ENCODE peak calls at places on chromosomes 2 and 18, in eight cellular contexts. One of them, this sample, is unnamed.

GRCh38 chr18:51621103-51621969 is 423.9 kb upstream of the MEX3C start:
- DNase-seq in choroid plexus epithelial cell: peak
- DNase-seq in heart left ventricle: peak
- DNase-seq in AG04450: no peak
- DNase-seq in sigmoid colon: no peak
- DNase-seq in omental fat pad: peak
- DNase-seq in GM12864: peak
- DNase-seq in heart right ventricle: peak
- DNase-seq in this sample: peak

GRCh38 chr18:60982958-60983357 is 350.3 kb upstream of the CDH20 start:
- DNase-seq in choroid plexus epithelial cell: no peak
- DNase-seq in heart left ventricle: no peak
- DNase-seq in AG04450: no peak
- DNase-seq in sigmoid colon: no peak
- DNase-seq in omental fat pad: no peak
- DNase-seq in GM12864: no peak
- DNase-seq in heart right ventricle: no peak
- DNase-seq in this sample: no peak

GRCh38 chr2:96098900-96099590 is 17.3 kb downstream of the ADRA2B start:
- DNase-seq in choroid plexus epithelial cell: no peak
- DNase-seq in heart left ventricle: peak
- DNase-seq in AG04450: no peak
- DNase-seq in sigmoid colon: peak
- DNase-seq in omental fat pad: peak
- DNase-seq in GM12864: no peak
- DNase-seq in heart right ventricle: peak
- DNase-seq in this sample: no peak

GRCh38 chr2:104378853-104379374 is 475.0 kb upstream of the POU3F3 start:
- DNase-seq in choroid plexus epithelial cell: peak
- DNase-seq in heart left ventricle: no peak
- DNase-seq in AG04450: no peak
- DNase-seq in sigmoid colon: no peak
- DNase-seq in omental fat pad: no peak
- DNase-seq in GM12864: no peak
- DNase-seq in heart right ventricle: peak
- DNase-seq in this sample: no peak

GRCh38 chr2:59025157-59025757 is 784.1 kb upstream of the FANCL start:
- DNase-seq in choroid plexus epithelial cell: peak
- DNase-seq in heart left ventricle: no peak
- DNase-seq in AG04450: no peak
- DNase-seq in sigmoid colon: no peak
- DNase-seq in omental fat pad: no peak
- DNase-seq in GM12864: no peak
- DNase-seq in heart right ventricle: no peak
- DNase-seq in this sample: peak

GRCh38 chr2:173814306-173814705 is 150.9 kb downstream of the SP3 start:
- DNase-seq in choroid plexus epithelial cell: no peak
- DNase-seq in heart left ventricle: no peak
- DNase-seq in AG04450: no peak
- DNase-seq in sigmoid colon: no peak
- DNase-seq in omental fat pad: no peak
- DNase-seq in GM12864: no peak
- DNase-seq in heart right ventricle: no peak
- DNase-seq in this sample: no peak

GRCh38 chr18:28147674-28148171 is 29.2 kb downstream of the CDH2 start:
- DNase-seq in choroid plexus epithelial cell: peak
- DNase-seq in heart left ventricle: no peak
- DNase-seq in AG04450: peak
- DNase-seq in sigmoid colon: no peak
- DNase-seq in omental fat pad: no peak
- DNase-seq in GM12864: no peak
- DNase-seq in heart right ventricle: no peak
- DNase-seq in this sample: peak

GRCh38 chr18:33356735-33357134 is 83.8 kb downstream of the CCDC178 start:
- DNase-seq in choroid plexus epithelial cell: no peak
- DNase-seq in heart left ventricle: no peak
- DNase-seq in AG04450: no peak
- DNase-seq in sigmoid colon: no peak
- DNase-seq in omental fat pad: no peak
- DNase-seq in GM12864: no peak
- DNase-seq in heart right ventricle: no peak
- DNase-seq in this sample: no peak

GRCh38 chr2:71611247-71611646 is 157.9 kb downstream of the DYSF start:
- DNase-seq in choroid plexus epithelial cell: no peak
- DNase-seq in heart left ventricle: no peak
- DNase-seq in AG04450: no peak
- DNase-seq in sigmoid colon: peak
- DNase-seq in omental fat pad: peak
- DNase-seq in GM12864: no peak
- DNase-seq in heart right ventricle: no peak
- DNase-seq in this sample: no peak

GRCh38 chr18:41073372-41073954 is 881.6 kb upstream of the PIK3C3 start:
- DNase-seq in choroid plexus epithelial cell: peak
- DNase-seq in heart left ventricle: no peak
- DNase-seq in AG04450: no peak
- DNase-seq in sigmoid colon: no peak
- DNase-seq in omental fat pad: no peak
- DNase-seq in GM12864: no peak
- DNase-seq in heart right ventricle: no peak
- DNase-seq in this sample: peak

GRCh38 chr2:38653715-38654494 is 12.0 kb upstream of the GALM start:
- DNase-seq in choroid plexus epithelial cell: no peak
- DNase-seq in heart left ventricle: no peak
- DNase-seq in AG04450: no peak
- DNase-seq in sigmoid colon: no peak
- DNase-seq in omental fat pad: no peak
- DNase-seq in GM12864: no peak
- DNase-seq in heart right ventricle: no peak
- DNase-seq in this sample: no peak

GRCh38 chr2:241905716-241906376 is 36.3 kb downstream of the RTP5 start:
- DNase-seq in choroid plexus epithelial cell: no peak
- DNase-seq in heart left ventricle: no peak
- DNase-seq in AG04450: no peak
- DNase-seq in sigmoid colon: no peak
- DNase-seq in omental fat pad: no peak
- DNase-seq in GM12864: no peak
- DNase-seq in heart right ventricle: no peak
- DNase-seq in this sample: no peak

GRCh38 chr2:179543361-179543901 is 278.8 kb upstream of the SESTD1 start:
- DNase-seq in choroid plexus epithelial cell: peak
- DNase-seq in heart left ventricle: no peak
- DNase-seq in AG04450: no peak
- DNase-seq in sigmoid colon: no peak
- DNase-seq in omental fat pad: no peak
- DNase-seq in GM12864: no peak
- DNase-seq in heart right ventricle: no peak
- DNase-seq in this sample: no peak

GRCh38 chr2:134218414-134218813 is 35.5 kb upstream of the MGAT5 start:
- DNase-seq in choroid plexus epithelial cell: no peak
- DNase-seq in heart left ventricle: no peak
- DNase-seq in AG04450: no peak
- DNase-seq in sigmoid colon: no peak
- DNase-seq in omental fat pad: no peak
- DNase-seq in GM12864: no peak
- DNase-seq in heart right ventricle: no peak
- DNase-seq in this sample: no peak

GRCh38 chr2:9358846-9359245 is 64.5 kb downstream of the ITGB1BP1 start:
- DNase-seq in choroid plexus epithelial cell: no peak
- DNase-seq in heart left ventricle: no peak
- DNase-seq in AG04450: no peak
- DNase-seq in sigmoid colon: no peak
- DNase-seq in omental fat pad: no peak
- DNase-seq in GM12864: no peak
- DNase-seq in heart right ventricle: no peak
- DNase-seq in this sample: no peak

GRCh38 chr2:95345066-95345414 is 47.9 kb downstream of the KCNIP3 start:
- DNase-seq in choroid plexus epithelial cell: no peak
- DNase-seq in heart left ventricle: no peak
- DNase-seq in AG04450: no peak
- DNase-seq in sigmoid colon: no peak
- DNase-seq in omental fat pad: no peak
- DNase-seq in GM12864: no peak
- DNase-seq in heart right ventricle: no peak
- DNase-seq in this sample: no peak

GRCh38 chr2:204026294-204026693 is 89.7 kb downstream of the ICOS start:
- DNase-seq in choroid plexus epithelial cell: no peak
- DNase-seq in heart left ventricle: no peak
- DNase-seq in AG04450: no peak
- DNase-seq in sigmoid colon: no peak
- DNase-seq in omental fat pad: no peak
- DNase-seq in GM12864: no peak
- DNase-seq in heart right ventricle: no peak
- DNase-seq in this sample: no peak
- TF ChIP-seq CTCF in choroid plexus epithelial cell: no peak
- TF ChIP-seq CTCF in heart left ventricle: no peak
- TF ChIP-seq CTCF in AG04450: no peak
- TF ChIP-seq CTCF in sigmoid colon: no peak
- TF ChIP-seq CTCF in omental fat pad: no peak
- TF ChIP-seq CTCF in GM12864: peak
- TF ChIP-seq CTCF in heart right ventricle: no peak
- TF ChIP-seq CTCF in this sample: peak

DNA sequence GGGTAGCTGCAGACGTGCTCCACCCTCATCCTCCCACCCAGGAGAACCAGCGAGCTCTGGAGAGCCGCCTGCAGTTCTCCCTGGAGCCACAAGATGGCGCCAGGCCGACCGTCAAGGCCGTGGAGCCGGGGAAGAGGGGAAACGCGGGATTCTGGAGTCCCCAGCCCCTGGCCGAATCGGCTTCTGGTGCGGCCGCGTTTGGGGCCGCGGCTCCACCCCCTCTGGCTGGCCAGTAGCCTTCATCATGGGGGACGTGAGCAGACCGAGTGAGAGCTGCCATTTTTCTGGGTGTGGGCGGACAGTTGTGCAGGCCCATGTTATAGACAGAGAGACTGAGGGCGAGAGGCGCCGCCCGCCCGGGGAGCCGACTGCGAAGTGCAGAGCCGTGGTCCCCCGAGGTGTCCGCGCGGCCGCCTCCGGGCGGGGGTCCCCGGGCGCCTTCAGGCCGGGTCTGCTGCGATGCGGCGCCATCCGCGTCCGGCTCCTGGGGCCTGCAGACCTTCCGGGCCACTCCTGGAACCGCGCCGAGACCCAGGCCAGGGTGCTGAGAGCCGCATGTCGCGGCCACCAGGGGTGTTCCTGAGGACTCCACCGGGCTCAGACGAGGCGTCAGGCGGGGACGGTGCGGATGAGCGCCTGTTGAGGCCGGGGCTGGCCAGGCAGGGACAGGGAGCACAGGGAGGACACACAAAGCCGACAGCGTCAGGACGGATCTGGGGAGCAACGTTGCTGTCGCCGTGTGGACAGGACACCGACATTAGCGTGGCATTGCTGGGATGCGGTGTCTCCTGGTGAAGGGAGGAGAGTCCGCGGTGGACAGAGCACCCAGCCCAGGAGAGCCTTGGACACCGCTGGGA is 418.2 kb upstream of the HS6ST1 start:
- DNase-seq in choroid plexus epithelial cell: peak
- DNase-seq in heart left ventricle: peak
- DNase-seq in AG04450: peak
- DNase-seq in sigmoid colon: peak
- DNase-seq in omental fat pad: peak
- DNase-seq in GM12864: no peak
- DNase-seq in heart right ventricle: peak
- DNase-seq in this sample: peak
- TF ChIP-seq CTCF in choroid plexus epithelial cell: peak
- TF ChIP-seq CTCF in heart left ventricle: peak
- TF ChIP-seq CTCF in AG04450: peak
- TF ChIP-seq CTCF in sigmoid colon: peak
- TF ChIP-seq CTCF in omental fat pad: peak
- TF ChIP-seq CTCF in GM12864: peak
- TF ChIP-seq CTCF in heart right ventricle: peak
- TF ChIP-seq CTCF in this sample: peak

DNA sequence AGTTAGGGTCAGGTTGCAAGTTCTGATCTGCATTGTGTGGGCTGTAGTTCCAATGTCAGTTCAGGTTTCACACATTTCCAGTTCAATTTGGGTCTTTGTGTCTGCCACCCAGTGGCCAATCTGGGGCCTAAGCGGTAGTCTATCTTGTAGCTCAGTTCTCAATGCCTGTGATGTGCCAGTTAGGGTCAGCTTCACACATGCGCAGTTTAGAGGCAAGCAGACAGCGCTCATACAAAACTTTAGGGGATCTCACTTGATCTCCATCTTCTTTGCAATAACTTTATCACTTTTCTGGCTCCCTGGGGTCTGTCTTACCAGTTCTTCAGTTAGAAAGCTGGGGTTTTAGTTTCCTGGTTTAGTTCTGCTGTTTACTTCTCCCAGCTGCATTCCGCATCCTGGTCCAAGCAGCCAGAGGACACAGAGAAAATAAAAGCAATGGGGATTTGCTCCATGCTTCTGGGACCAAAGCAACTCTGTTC is 11.0 kb upstream of the ZNF24 start:
- DNase-seq in choroid plexus epithelial cell: peak
- DNase-seq in heart left ventricle: peak
- DNase-seq in AG04450: peak
- DNase-seq in sigmoid colon: peak
- DNase-seq in omental fat pad: peak
- DNase-seq in GM12864: peak
- DNase-seq in heart right ventricle: peak
- DNase-seq in this sample: peak
- TF ChIP-seq CTCF in choroid plexus epithelial cell: peak
- TF ChIP-seq CTCF in heart left ventricle: peak
- TF ChIP-seq CTCF in AG04450: peak
- TF ChIP-seq CTCF in sigmoid colon: peak
- TF ChIP-seq CTCF in omental fat pad: no peak
- TF ChIP-seq CTCF in GM12864: peak
- TF ChIP-seq CTCF in heart right ventricle: peak
- TF ChIP-seq CTCF in this sample: peak

GRCh38 chr18:10038268-10038667 is 124.5 kb downstream of the VAPA start:
- DNase-seq in choroid plexus epithelial cell: no peak
- DNase-seq in heart left ventricle: no peak
- DNase-seq in AG04450: no peak
- DNase-seq in sigmoid colon: no peak
- DNase-seq in omental fat pad: no peak
- DNase-seq in GM12864: no peak
- DNase-seq in heart right ventricle: no peak
- DNase-seq in this sample: no peak
- TF ChIP-seq CTCF in choroid plexus epithelial cell: no peak
- TF ChIP-seq CTCF in heart left ventricle: no peak
- TF ChIP-seq CTCF in AG04450: no peak
- TF ChIP-seq CTCF in sigmoid colon: no peak
- TF ChIP-seq CTCF in omental fat pad: no peak
- TF ChIP-seq CTCF in GM12864: no peak
- TF ChIP-seq CTCF in heart right ventricle: no peak
- TF ChIP-seq CTCF in this sample: no peak

GRCh38 chr18:63147010-63147409 is 172.6 kb downstream of the BCL2 start:
- DNase-seq in choroid plexus epithelial cell: no peak
- DNase-seq in heart left ventricle: no peak
- DNase-seq in AG04450: no peak
- DNase-seq in sigmoid colon: no peak
- DNase-seq in omental fat pad: no peak
- DNase-seq in GM12864: no peak
- DNase-seq in heart right ventricle: no peak
- DNase-seq in this sample: no peak
- TF ChIP-seq CTCF in choroid plexus epithelial cell: no peak
- TF ChIP-seq CTCF in heart left ventricle: no peak
- TF ChIP-seq CTCF in AG04450: no peak
- TF ChIP-seq CTCF in sigmoid colon: no peak
- TF ChIP-seq CTCF in omental fat pad: no peak
- TF ChIP-seq CTCF in GM12864: no peak
- TF ChIP-seq CTCF in heart right ventricle: no peak
- TF ChIP-seq CTCF in this sample: no peak

GRCh38 chr18:35117951-35118411 is 76.8 kb downstream of the MAPRE2 start:
- DNase-seq in choroid plexus epithelial cell: peak
- DNase-seq in heart left ventricle: no peak
- DNase-seq in AG04450: peak
- DNase-seq in sigmoid colon: peak
- DNase-seq in omental fat pad: no peak
- DNase-seq in GM12864: no peak
- DNase-seq in heart right ventricle: peak
- DNase-seq in this sample: peak
- TF ChIP-seq CTCF in choroid plexus epithelial cell: no peak
- TF ChIP-seq CTCF in heart left ventricle: no peak
- TF ChIP-seq CTCF in AG04450: no peak
- TF ChIP-seq CTCF in sigmoid colon: no peak
- TF ChIP-seq CTCF in omental fat pad: no peak
- TF ChIP-seq CTCF in GM12864: no peak
- TF ChIP-seq CTCF in heart right ventricle: no peak
- TF ChIP-seq CTCF in this sample: no peak